ENCODE peak calls at places on chromosomes 2 and 18, in nine cellular contexts. K is cerebellar cortex; C is NCI-H1092 treated with DMSO at 0.1 percent for 48 hours; R is natural killer cell; G is brain pericyte; I is fibroblast of the aortic adventitia; B is effector CD4-positive, alpha-beta T cell; W is EL; O is lung microvascular endothelial cell. N is an unnamed sample.

GRCh38 chr2:229330952-229331351 is 59.9 kb upstream of the PID1 start:
- DNase-seq in B (no peak), R (no peak), I (no peak), C (no peak), W (peak), G (no peak), O (no peak), K (no peak), N (peak)

GRCh38 chr18:68394705-68395104 is 320.2 kb downstream of the TMX3 start:
- DNase-seq in K (no peak), O (no peak), B (no peak), C (no peak), W (peak), G (no peak), R (no peak), I (peak), N (no peak)

GRCh38 chr2:1701556-1702185 is 42.6 kb downstream of the PXDN start:
- DNase-seq in K (no peak), B (no peak), I (no peak), C (no peak), O (no peak), G (no peak), W (no peak), R (no peak), N (no peak)

GRCh38 chr2:10493636-10494281 is 45.6 kb upstream of the ODC1 start:
- DNase-seq in W (peak), B (peak), G (peak), O (peak), R (no peak), C (peak), I (peak), K (no peak), N (peak)

GRCh38 chr2:196944570-196944969 is 18.1 kb upstream of the PGAP1 start:
- DNase-seq in C (no peak), G (no peak), R (no peak), W (no peak), I (no peak), B (no peak), O (no peak), K (no peak), N (no peak)

GRCh38 chr18:70982292-70982691 is 693.4 kb downstream of the SOCS6 start:
- DNase-seq in R (no peak), W (no peak), K (no peak), G (no peak), O (peak), C (no peak), I (no peak), B (no peak), N (no peak)

GRCh38 chr2:227774895-227775842 is 29.5 kb downstream of the SCYGR8 start:
- DNase-seq in G (no peak), O (no peak), C (no peak), B (no peak), K (no peak), R (no peak), W (no peak), I (no peak), N (no peak)

GRCh38 chr2:239058746-239059145 is 210.9 kb downstream of the TWIST2 start:
- DNase-seq in R (no peak), C (no peak), K (no peak), O (no peak), B (no peak), W (no peak), G (no peak), I (no peak), N (no peak)

GRCh38 chr18:37426536-37427080 is 139.0 kb downstream of the CELF4 start:
- DNase-seq in K (no peak), C (no peak), W (no peak), G (no peak), I (no peak), B (no peak), O (no peak), R (no peak), N (no peak)

GRCh38 chr2:173667415-173667814 is 297.8 kb downstream of the SP3 start:
- DNase-seq in G (no peak), W (no peak), O (peak), I (no peak), R (no peak), B (no peak), K (no peak), C (peak), N (no peak)

GRCh38 chr2:196963043-196963442 is 36.5 kb upstream of the PGAP1 start:
- DNase-seq in I (no peak), O (peak), C (no peak), B (no peak), G (no peak), R (no peak), K (no peak), W (no peak), N (no peak)

GRCh38 chr2:50951416-50951815 is 80.5 kb downstream of the NRXN1 start:
- DNase-seq in C (no peak), I (peak), K (no peak), B (no peak), O (no peak), G (no peak), R (no peak), W (no peak), N (no peak)

GRCh38 chr2:130776550-130776949 is 21.2 kb downstream of the AMER3 start:
- DNase-seq in O (no peak), B (no peak), R (no peak), C (peak), K (peak), I (no peak), G (no peak), W (no peak), N (no peak)

GRCh38 chr2:180174580-180174979 is 167.5 kb upstream of the CWC22 start:
- DNase-seq in C (no peak), B (no peak), R (no peak), O (no peak), G (no peak), I (no peak), W (no peak), K (no peak), N (no peak)

GRCh38 chr18:68288408-68288807 is 426.5 kb downstream of the TMX3 start:
- DNase-seq in R (no peak), B (no peak), O (no peak), K (no peak), C (no peak), G (no peak), W (no peak), I (no peak), N (no peak)

GRCh38 chr18:37985126-37985525 is 419.5 kb upstream of the CELF4 start:
- DNase-seq in I (no peak), C (no peak), K (no peak), G (no peak), W (no peak), O (no peak), B (no peak), R (no peak), N (no peak)

GRCh38 chr2:8544168-8544785 is 137.6 kb upstream of the ID2 start:
- DNase-seq in G (no peak), W (no peak), R (no peak), O (no peak), I (no peak), C (no peak), B (no peak), K (no peak), N (no peak)

GRCh38 chr2:192559541-192560126 is 364.9 kb upstream of the TMEFF2 start:
- DNase-seq in R (no peak), B (no peak), I (no peak), C (no peak), O (no peak), W (no peak), K (no peak), G (no peak), N (no peak)

GRCh38 chr2:178522950-178523595 is 42.8 kb downstream of the PLEKHA3 start:
- DNase-seq in K (peak), C (peak), O (peak), G (peak), R (peak), W (peak), B (peak), I (peak), N (peak)

GRCh38 chr2:32711219-32711618 is 83.4 kb downstream of the TTC27 start:
- DNase-seq in K (no peak), I (peak), O (peak), C (no peak), W (peak), B (no peak), G (peak), R (no peak), N (no peak)

GRCh38 chr2:158620656-158621055 is 163.9 kb downstream of the PKP4 start:
- DNase-seq in O (no peak), C (no peak), B (no peak), W (no peak), G (no peak), I (no peak), K (no peak), R (no peak), N (no peak)

GRCh38 chr2:235576337-235576910 is 82.6 kb downstream of the AGAP1 start:
- DNase-seq in R (no peak), K (no peak), G (no peak), I (no peak), O (no peak), B (no peak), W (no peak), C (no peak), N (no peak)

GRCh38 chr18:38025433-38026038 is 459.9 kb upstream of the CELF4 start:
- DNase-seq in K (no peak), R (no peak), O (no peak), W (no peak), I (no peak), C (no peak), G (no peak), B (no peak), N (no peak)

GRCh38 chr2:232261776-232262175 is 116.8 kb upstream of the ALPP start:
- DNase-seq in I (no peak), R (no peak), C (no peak), G (no peak), W (peak), B (no peak), O (no peak), K (no peak), N (no peak)

GRCh38 chr2:101752708-101753107 is 55.2 kb downstream of the MAP4K4 start:
- DNase-seq in W (no peak), C (no peak), G (no peak), O (peak), B (no peak), K (peak), R (no peak), I (peak), N (no peak)

GRCh38 chr2:219783551-219783950 is 156.1 kb downstream of the SLC4A3 start:
- DNase-seq in K (no peak), C (no peak), O (no peak), W (peak), I (peak), R (no peak), B (no peak), G (no peak), N (no peak)

GRCh38 chr18:48942554-48943261 is 8.1 kb downstream of the SMAD7 start:
- DNase-seq in C (no peak), O (peak), I (peak), B (no peak), K (peak), R (no peak), G (no peak), W (peak), N (no peak)

GRCh38 chr2:200039847-200040246 is 84.5 kb downstream of the MAIP1 start:
- DNase-seq in G (peak), C (no peak), B (no peak), R (no peak), I (peak), O (no peak), W (peak), K (no peak), N (no peak)

N was measured in B cell.